ENCODE peak calls at places on chromosomes 6 and 20, in eight cellular contexts. A is stomach, U is heart left ventricle, B is left lung, W is fibroblast of lung, O is cardiac muscle cell, Z is fibroblast of villous mesenchyme, M is AG10803. I is an unnamed sample.

GRCh38 chr6:26155066-26155925 is 68.1 kb downstream of the HFE start:
- DNase-seq in A (no peak), U (peak; percentile 53), B (no peak), W (peak; percentile 23), O (peak; percentile 24), Z (no peak), M (no peak), I (peak; percentile 43)

GRCh38 chr6:31738048-31738979 is 1.5 kb upstream of the MSH5 start:
- DNase-seq in A (peak; percentile 89), U (peak; percentile 69), B (peak; percentile 78), W (peak; percentile 87), O (peak; percentile 24), Z (peak; percentile 84), M (peak; percentile 80), I (peak; percentile 82)

GRCh38 chr6:72787521-72788031 is 165.7 kb downstream of the KCNQ5 start:
- DNase-seq in A (no peak), U (no peak), B (peak; percentile 51), W (peak; percentile 68), O (peak; percentile 90), Z (peak; percentile 88), M (peak; percentile 91), I (no peak)

GRCh38 chr6:84055646-84056045 is 22.1 kb downstream of the MRAP2 start:
- DNase-seq in A (no peak), U (no peak), B (no peak), W (no peak), O (no peak), Z (no peak), M (no peak), I (no peak)

GRCh38 chr6:33116417-33116816 is 40.6 kb downstream of the HLA-DPB1 start:
- DNase-seq in A (no peak), U (no peak), B (no peak), W (no peak), O (peak; percentile 9), Z (no peak), M (no peak), I (no peak)

GRCh38 chr20:44429017-44429339 is 46.7 kb upstream of the TTPAL start:
- DNase-seq in A (no peak), U (no peak), B (no peak), W (no peak), O (no peak), Z (no peak), M (no peak), I (no peak)

GRCh38 chr6:119207973-119208725 is 129.7 kb upstream of the FAM184A start:
- DNase-seq in A (no peak), U (no peak), B (no peak), W (peak; percentile 90), O (no peak), Z (peak; percentile 82), M (peak; percentile 67), I (no peak)

GRCh38 chr6:109372070-109372585 is 10.1 kb downstream of the CD164 start:
- DNase-seq in A (no peak), U (no peak), B (no peak), W (no peak), O (no peak), Z (peak; percentile 42), M (no peak), I (no peak)

GRCh38 chr6:56863366-56863765 is 91.5 kb upstream of the BEND6 start:
- DNase-seq in A (no peak), U (no peak), B (no peak), W (peak; percentile 85), O (no peak), Z (peak; percentile 80), M (peak; percentile 78), I (no peak)

GRCh38 chr6:119858901-119859300 is 509.3 kb upstream of the MAN1A1 start:
- DNase-seq in A (no peak), U (no peak), B (no peak), W (peak; percentile 18), O (no peak), Z (no peak), M (peak; percentile 3), I (no peak)

GRCh38 chr20:24972341-24972740 is 20.2 kb downstream of the APMAP start:
- DNase-seq in A (no peak), U (no peak), B (no peak), W (no peak), O (no peak), Z (no peak), M (no peak), I (no peak)

GRCh38 chr6:29519291-29520010 is 31.7 kb upstream of the MAS1L start:
- DNase-seq in A (no peak), U (no peak), B (no peak), W (no peak), O (no peak), Z (no peak), M (no peak), I (no peak)

GRCh38 chr6:127737009-127737486 is 160.1 kb downstream of the C6orf58 start:
- DNase-seq in A (peak; percentile 45), U (peak; percentile 35), B (peak; percentile 36), W (peak; percentile 80), O (peak; percentile 79), Z (peak; percentile 75), M (peak; percentile 75), I (peak; percentile 21)

GRCh38 chr20:63307538-63308217 is 14.7 kb downstream of the COL20A1 start:
- DNase-seq in A (no peak), U (no peak), B (no peak), W (no peak), O (no peak), Z (no peak), M (no peak), I (no peak)

GRCh38 chr6:43361269-43361668 is 8.2 kb downstream of the ZNF318 start:
- DNase-seq in A (no peak), U (no peak), B (no peak), W (no peak), O (no peak), Z (no peak), M (no peak), I (no peak)

GRCh38 chr6:43359381-43359780 is 10.1 kb downstream of the ZNF318 start:
- DNase-seq in A (no peak), U (no peak), B (no peak), W (no peak), O (no peak), Z (no peak), M (peak; percentile 22), I (no peak)

GRCh38 chr6:43359831-43360230 is 9.6 kb downstream of the ZNF318 start:
- DNase-seq in A (no peak), U (no peak), B (no peak), W (no peak), O (no peak), Z (no peak), M (no peak), I (no peak)

GRCh38 chr6:43355862-43356590 is 13.4 kb downstream of the ZNF318 start:
- DNase-seq in A (no peak), U (no peak), B (no peak), W (peak; percentile 2), O (peak; percentile 39), Z (no peak), M (peak; percentile 26), I (no peak)
- TF ChIP-seq CTCF in A (no peak), U (peak; percentile 51), B (no peak), W (no peak), O (peak; percentile 42), Z (peak; percentile 32), M (peak; percentile 44), I (peak; percentile 44)

GRCh38 chr6:36249010-36249409 is 20.9 kb upstream of the PNPLA1 start:
- DNase-seq in A (no peak), U (no peak), B (no peak), W (peak; percentile 19), O (no peak), Z (peak; percentile 56), M (peak; percentile 33), I (no peak)
- TF ChIP-seq CTCF in A (no peak), U (no peak), B (no peak), W (no peak), O (no peak), Z (peak; percentile 5), M (no peak), I (no peak)

GRCh38 chr20:46713957-46714834 is 4.7 kb downstream of the SLC2A10 start:
- DNase-seq in A (peak; percentile 70), U (no peak), B (no peak), W (no peak), O (no peak), Z (no peak), M (no peak), I (no peak)

GRCh38 chr20:46720019-46720418 is 10.6 kb downstream of the SLC2A10 start:
- DNase-seq in A (no peak), U (no peak), B (no peak), W (no peak), O (no peak), Z (no peak), M (no peak), I (no peak)

GRCh38 chr20:46717818-46718541 is 8.5 kb downstream of the SLC2A10 start:
- DNase-seq in A (no peak), U (no peak), B (no peak), W (no peak), O (no peak), Z (no peak), M (no peak), I (no peak)

GRCh38 chr20:46712056-46712636 is 2.7 kb downstream of the SLC2A10 start:
- DNase-seq in A (no peak), U (no peak), B (no peak), W (no peak), O (no peak), Z (no peak), M (no peak), I (no peak)

DNA sequence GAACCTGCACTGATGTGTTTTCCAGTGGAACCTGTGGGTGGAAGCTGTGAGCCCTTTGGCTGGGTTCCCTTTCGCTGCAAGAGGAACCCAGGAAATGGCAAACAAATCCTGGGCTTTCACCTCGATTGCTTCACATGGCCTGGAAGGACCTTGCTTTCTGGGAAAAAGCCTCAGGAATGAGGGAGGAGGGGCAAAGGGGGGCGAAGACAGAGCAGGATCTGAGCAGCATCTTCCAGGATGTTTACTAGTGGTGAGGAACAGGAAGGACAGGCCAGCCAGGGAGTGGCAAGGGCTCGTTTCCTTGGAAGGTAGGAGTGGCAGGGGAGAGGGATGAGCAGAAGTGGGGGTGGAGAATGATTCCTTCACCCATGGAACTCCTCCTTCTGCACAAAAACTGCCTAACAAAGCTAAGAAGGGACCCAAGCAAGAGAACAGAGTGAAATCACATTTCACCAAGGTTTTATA is 5.9 kb downstream of the SLC2A10 start:
- DNase-seq in A (peak; percentile 41), U (no peak), B (no peak), W (peak; percentile 78), O (no peak), Z (peak; percentile 96), M (peak; percentile 95), I (no peak)
- TF ChIP-seq CTCF in A (no peak), U (no peak), B (no peak), W (peak; percentile 8), O (peak; percentile 4), Z (peak; percentile 41), M (peak; percentile 52), I (no peak)

GRCh38 chr20:36479938-36480337 is 61.4 kb upstream of the MYL9 start:
- DNase-seq in A (no peak), U (no peak), B (no peak), W (no peak), O (no peak), Z (no peak), M (no peak), I (no peak)
- TF ChIP-seq CTCF in A (no peak), U (no peak), B (no peak), W (no peak), O (no peak), Z (no peak), M (no peak), I (no peak)

GRCh38 chr6:122399348-122400120 is at the start of gene HSF2:
- DNase-seq in A (peak; percentile 96), U (peak; percentile 97), B (peak; percentile 97), W (peak; percentile 98), O (peak; percentile 97), Z (peak; percentile 99), M (peak; percentile 99), I (peak; percentile 93)
- TF ChIP-seq CTCF in A (no peak), U (peak; percentile 24), B (peak; percentile 18), W (peak; percentile 17), O (peak; percentile 12), Z (no peak), M (peak; percentile 41), I (no peak)